ENCODE peak calls at places on chromosomes 7 and 10, in six cellular contexts. Q, J, I, N, W and H are unnamed samples.
A peak's percentile ranks its signal among the peaks of the same experiment; 100 is the strongest.

GRCh38 chr7:27814054-27814453 is 74.1 kb downstream of the TAX1BP1 start:
- DNase-seq in Q (no peak), J (no peak), I (no peak), N (no peak), W (no peak), H (no peak)

GRCh38 chr7:89666436-89666835 is 487.8 kb upstream of the STEAP1 start:
- DNase-seq in Q (no peak), J (no peak), I (no peak), N (no peak), W (no peak), H (no peak)

GRCh38 chr7:114048386-114049235 is 129.8 kb upstream of the PPP1R3A start:
- DNase-seq in Q (no peak), J (no peak), I (no peak), N (no peak), W (peak; percentile 12), H (no peak)

GRCh38 chr7:73519867-73520672 is 2.0 kb downstream of the BAZ1B start:
- DNase-seq in Q (peak; percentile 30), J (no peak), I (no peak), N (no peak), W (peak; percentile 33), H (no peak)

GRCh38 chr10:72263613-72264241 is 10.0 kb upstream of the DDIT4 start:
- DNase-seq in Q (no peak), J (no peak), I (no peak), N (no peak), W (peak; percentile 86), H (no peak)

GRCh38 chr10:119655566-119656001 is 4.4 kb downstream of the BAG3 start:
- DNase-seq in Q (peak; percentile 22), J (no peak), I (no peak), N (no peak), W (no peak), H (no peak)

GRCh38 chr7:41730668-41731067 is 27.8 kb upstream of the INHBA start:
- DNase-seq in Q (no peak), J (no peak), I (no peak), N (no peak), W (no peak), H (no peak)

GRCh38 chr10:96587255-96588059 is 645 bp upstream of the TM9SF3 start:
- DNase-seq in Q (no peak), J (no peak), I (no peak), N (no peak), W (peak; percentile 75), H (no peak)

GRCh38 chr7:158825628-158826289 is 3.5 kb downstream of the ESYT2 start:
- DNase-seq in Q (no peak), J (no peak), I (no peak), N (no peak), W (peak; percentile 55), H (no peak)

GRCh38 chr7:158829021-158829341 is 328 bp downstream of the ESYT2 start:
- DNase-seq in Q (no peak), J (peak; percentile 67), I (no peak), N (no peak), W (peak; percentile 20), H (peak; percentile 69)

GRCh38 chr7:158828343-158829020 is 827 bp downstream of the ESYT2 start:
- DNase-seq in Q (peak; percentile 73), J (no peak), I (no peak), N (no peak), W (no peak), H (peak; percentile 26)

GRCh38 chr7:158829342-158830210 is at the start of gene ESYT2:
- DNase-seq in Q (peak; percentile 99), J (peak; percentile 90), I (no peak), N (peak; percentile 82), W (peak; percentile 83), H (peak; percentile 88)

GRCh38 chr7:158827411-158828342 is 1.6 kb downstream of the ESYT2 start:
- DNase-seq in Q (peak; percentile 48), J (no peak), I (no peak), N (no peak), W (no peak), H (no peak)
- TF ChIP-seq POLR2A in Q (no peak), J (no peak), I (no peak), N (no peak), W (no peak), H (no peak)

GRCh38 chr7:80943342-80943741 is 24.5 kb upstream of the SEMA3C start:
- DNase-seq in Q (no peak), J (no peak), I (no peak), N (no peak), W (no peak), H (no peak)

GRCh38 chr7:80940539-80941205 is 21.8 kb upstream of the SEMA3C start:
- DNase-seq in Q (no peak), J (no peak), I (no peak), N (no peak), W (no peak), H (no peak)

GRCh38 chr7:80937336-80937735 is 18.5 kb upstream of the SEMA3C start:
- DNase-seq in Q (no peak), J (no peak), I (no peak), N (no peak), W (no peak), H (no peak)

GRCh38 chr7:80942261-80943041 is 23.6 kb upstream of the SEMA3C start:
- DNase-seq in Q (no peak), J (no peak), I (peak; percentile 23), N (no peak), W (peak; percentile 61), H (no peak)

GRCh38 chr7:80941206-80941758 is 22.4 kb upstream of the SEMA3C start:
- DNase-seq in Q (no peak), J (no peak), I (no peak), N (no peak), W (no peak), H (no peak)
- TF ChIP-seq POLR2AphosphoS5 in Q (no peak), J (no peak), I (no peak), N (no peak), W (no peak), H (no peak)

DNA sequence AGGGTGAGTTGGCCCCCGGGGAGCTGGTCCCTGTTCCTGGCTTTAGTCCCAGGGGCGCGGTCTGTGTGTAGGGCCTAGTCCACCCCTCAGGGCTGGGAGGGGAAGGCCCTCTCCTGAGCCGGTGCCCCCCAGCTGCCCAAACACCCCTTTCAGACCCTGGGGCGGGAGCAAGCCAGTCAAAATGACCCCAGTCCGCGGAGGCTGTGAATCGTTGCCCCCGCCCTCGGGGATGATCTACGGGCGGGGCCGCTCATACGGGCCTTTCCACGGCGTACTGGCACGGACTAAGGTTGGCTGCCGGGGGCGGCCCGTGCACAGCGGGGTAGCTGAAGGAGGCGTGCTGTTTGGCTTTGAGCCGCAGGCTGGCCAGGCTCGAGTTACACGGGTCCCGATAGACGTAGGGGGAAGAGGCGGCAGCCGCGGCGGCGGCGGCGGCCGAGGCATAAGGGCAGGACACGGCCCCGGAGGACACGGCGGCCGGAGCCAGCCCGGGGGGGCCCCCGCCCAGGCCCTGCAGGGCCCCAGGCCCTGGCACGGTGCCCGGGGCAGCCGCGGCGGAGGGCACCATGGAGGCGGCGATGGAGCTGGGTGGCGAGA is 4.3 kb downstream of the ELOVL3 start:
- DNase-seq in Q (peak; percentile 48), J (peak; percentile 41), I (no peak), N (no peak), W (no peak), H (no peak)
- TF ChIP-seq TAF1 in Q (no peak), J (no peak), I (peak; percentile 30), N (no peak), W (no peak), H (no peak)

GRCh38 chr10:62666264-62666663 is 138.3 kb upstream of the ADO start:
- DNase-seq in Q (no peak), J (no peak), I (no peak), N (no peak), W (no peak), H (no peak)
- TF ChIP-seq POLR2A in Q (no peak), J (no peak), I (no peak), N (no peak), W (no peak), H (no peak)

DNA sequence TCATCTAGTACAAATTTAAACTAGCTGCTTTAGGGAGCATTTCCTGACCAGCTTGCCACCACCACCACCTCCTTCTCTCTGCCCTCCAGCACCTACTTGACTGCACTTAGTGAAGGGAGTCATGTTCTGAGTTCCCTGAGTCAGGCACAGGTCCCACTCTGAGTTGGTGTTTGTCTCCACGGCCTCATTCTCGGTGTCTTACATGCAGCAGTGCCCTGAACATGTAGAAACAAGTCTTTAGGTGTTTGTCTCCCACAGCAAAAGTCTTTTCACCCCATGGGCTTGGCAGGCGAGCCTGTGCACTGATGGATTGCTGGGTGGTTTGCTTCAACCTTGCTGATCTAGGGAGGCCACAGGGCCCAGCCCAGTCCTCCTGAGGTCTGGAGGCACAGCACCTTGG is 16.9 kb downstream of the TSPAN14 start:
- DNase-seq in Q (no peak), J (no peak), I (no peak), N (no peak), W (no peak), H (no peak)
- TF ChIP-seq POLR2AphosphoS5 in Q (no peak), J (no peak), I (no peak), N (no peak), W (no peak), H (no peak)

DNA sequence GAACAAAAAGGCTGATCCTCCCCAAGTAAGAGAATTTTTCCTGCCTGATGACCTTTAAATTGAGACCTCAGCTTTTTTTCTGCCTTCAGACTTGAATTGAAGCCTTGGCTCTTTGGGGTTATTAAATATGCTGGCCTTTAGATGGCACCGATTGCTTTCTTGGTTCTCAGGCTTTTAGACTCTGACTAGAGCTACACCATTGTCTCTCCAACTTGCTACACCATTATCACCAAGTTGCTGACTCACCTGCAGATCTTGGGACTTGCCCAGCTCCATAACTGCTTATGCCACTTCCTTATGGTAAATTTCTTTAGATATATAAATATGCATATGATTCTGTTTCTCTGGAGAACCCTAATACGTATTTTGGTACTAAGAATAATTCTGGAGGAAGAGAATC is 3.1 kb upstream of the ABCA13 start:
- DNase-seq in Q (no peak), J (no peak), I (no peak), N (no peak), W (no peak), H (no peak)
- TF ChIP-seq TAF1 in Q (no peak), J (no peak), I (no peak), N (no peak), W (no peak), H (no peak)

GRCh38 chr10:102229810-102230263 is 3.7 kb downstream of the ELOVL3 start:
- DNase-seq in Q (peak; percentile 60), J (peak; percentile 79), I (no peak), N (peak; percentile 33), W (peak; percentile 56), H (peak; percentile 73)

GRCh38 chr10:102222798-102223197 is 3.3 kb upstream of the ELOVL3 start:
- DNase-seq in Q (no peak), J (no peak), I (no peak), N (no peak), W (no peak), H (no peak)

GRCh38 chr10:102226542-102226870 is 407 bp downstream of the ELOVL3 start:
- DNase-seq in Q (no peak), J (no peak), I (no peak), N (no peak), W (no peak), H (no peak)

GRCh38 chr10:102227050-102227449 is 951 bp downstream of the ELOVL3 start:
- DNase-seq in Q (no peak), J (no peak), I (no peak), N (no peak), W (peak; percentile 53), H (no peak)

GRCh38 chr10:102225646-102226541 is at the start of gene ELOVL3:
- DNase-seq in Q (peak; percentile 98), J (peak; percentile 93), I (peak; percentile 91), N (peak; percentile 53), W (peak; percentile 90), H (peak; percentile 95)
- TF ChIP-seq POLR2A in Q (peak; percentile 43), J (no peak), I (no peak), N (no peak), W (no peak), H (no peak)